ENCODE peak calls at places on chromosomes 12 and 14, in seven cellular contexts. Q, J, D, G, S, U and Z are unnamed samples.

GRCh38 chr12:47088021-47088944 is 8.5 kb upstream of the AMIGO2 start:
- DNase-seq in Q (no peak), J (no peak), D (no peak), G (no peak), S (peak), U (no peak), Z (peak)

GRCh38 chr12:47946413-47947107 is 16.8 kb upstream of the TMEM106C start:
- DNase-seq in Q (no peak), J (no peak), D (no peak), G (no peak), S (no peak), U (no peak), Z (no peak)

GRCh38 chr12:51700887-51701286 is 109.9 kb downstream of the SCN8A start:
- DNase-seq in Q (no peak), J (no peak), D (no peak), G (no peak), S (no peak), U (no peak), Z (no peak)

GRCh38 chr14:60327447-60328331 is 78.7 kb downstream of the PPM1A start:
- DNase-seq in Q (no peak), J (peak), D (no peak), G (no peak), S (no peak), U (no peak), Z (no peak)

GRCh38 chr12:113373966-113374365 is 15.6 kb downstream of the PLBD2 start:
- DNase-seq in Q (no peak), J (no peak), D (no peak), G (no peak), S (no peak), U (peak), Z (no peak)

GRCh38 chr12:25352078-25352918 is 101.6 kb upstream of the KRAS start:
- DNase-seq in Q (no peak), J (no peak), D (peak), G (no peak), S (no peak), U (no peak), Z (no peak)

GRCh38 chr12:130978785-130979184 is 25.1 kb downstream of the ADGRD1 start:
- DNase-seq in Q (no peak), J (no peak), D (no peak), G (no peak), S (no peak), U (peak), Z (no peak)

GRCh38 chr14:104386281-104386841 is 193.2 kb upstream of the C14orf180 start:
- DNase-seq in Q (no peak), J (no peak), D (no peak), G (no peak), S (no peak), U (no peak), Z (no peak)

GRCh38 chr14:105647784-105648608 is 121.6 kb downstream of the TMEM121 start:
- DNase-seq in Q (no peak), J (no peak), D (no peak), G (no peak), S (no peak), U (no peak), Z (no peak)

GRCh38 chr12:2170376-2170775 is 117.6 kb downstream of the CACNA1C start:
- DNase-seq in Q (no peak), J (no peak), D (no peak), G (no peak), S (no peak), U (no peak), Z (no peak)

GRCh38 chr14:67228325-67228984 is 12.8 kb upstream of the PALS1 start:
- DNase-seq in Q (no peak), J (no peak), D (no peak), G (no peak), S (no peak), U (no peak), Z (no peak)

GRCh38 chr12:56935752-56936151 is 1.5 kb upstream of the SDR9C7 start:
- DNase-seq in Q (no peak), J (no peak), D (no peak), G (no peak), S (no peak), U (no peak), Z (no peak)

GRCh38 chr12:118874698-118875548 is 106.4 kb upstream of the SRRM4 start:
- DNase-seq in Q (no peak), J (no peak), D (no peak), G (no peak), S (no peak), U (no peak), Z (no peak)

GRCh38 chr14:87049886-87050820 is 942.8 kb downstream of the GALC start:
- DNase-seq in Q (no peak), J (no peak), D (peak), G (no peak), S (peak), U (no peak), Z (peak)

GRCh38 chr12:118495296-118495695 is 118.9 kb downstream of the SUDS3 start:
- DNase-seq in Q (no peak), J (no peak), D (no peak), G (no peak), S (no peak), U (no peak), Z (no peak)

GRCh38 chr12:15563683-15564082 is 225.5 kb downstream of the EPS8 start:
- DNase-seq in Q (no peak), J (no peak), D (no peak), G (no peak), S (no peak), U (no peak), Z (no peak)

GRCh38 chr12:20440408-20440807 is 72.1 kb downstream of the PDE3A start:
- DNase-seq in Q (no peak), J (no peak), D (no peak), G (no peak), S (no peak), U (no peak), Z (no peak)